ENCODE peak calls at places on chromosomes 6 and 20, in eight cellular contexts. One of them, this sample, is unnamed.

GRCh38 chr6:162845972-162846371 is 118.2 kb downstream of the PACRG start:
- DNase-seq in uterus: no peak
- DNase-seq in HFF-Myc: no peak
- DNase-seq in mucosa of descending colon: no peak
- DNase-seq in ovary: no peak
- DNase-seq in endothelial cell: no peak
- DNase-seq in BJ: no peak
- DNase-seq in choroid plexus epithelial cell: no peak
- DNase-seq in this sample: no peak

GRCh38 chr6:530425-530824 is 126.5 kb downstream of the HUS1B start:
- DNase-seq in ovary: no peak
- DNase-seq in HFF-Myc: no peak
- DNase-seq in mucosa of descending colon: no peak
- DNase-seq in uterus: no peak
- DNase-seq in choroid plexus epithelial cell: no peak
- DNase-seq in endothelial cell: no peak
- DNase-seq in BJ: no peak
- DNase-seq in this sample: no peak

GRCh38 chr20:3889489-3890409 is 562 bp downstream of the PANK2 start:
- DNase-seq in uterus: peak; percentile 40
- DNase-seq in HFF-Myc: no peak
- DNase-seq in choroid plexus epithelial cell: no peak
- DNase-seq in ovary: peak; percentile 68
- DNase-seq in endothelial cell: peak; percentile 15
- DNase-seq in BJ: no peak
- DNase-seq in mucosa of descending colon: peak; percentile 79
- DNase-seq in this sample: no peak

GRCh38 chr6:77536701-77537100 is 73.4 kb upstream of the HTR1B start:
- DNase-seq in uterus: no peak
- DNase-seq in mucosa of descending colon: no peak
- DNase-seq in endothelial cell: no peak
- DNase-seq in HFF-Myc: no peak
- DNase-seq in ovary: no peak
- DNase-seq in BJ: no peak
- DNase-seq in choroid plexus epithelial cell: no peak
- DNase-seq in this sample: no peak

GRCh38 chr6:87481936-87482335 is 9.2 kb downstream of the SLC35A1 start:
- DNase-seq in BJ: no peak
- DNase-seq in choroid plexus epithelial cell: no peak
- DNase-seq in mucosa of descending colon: no peak
- DNase-seq in endothelial cell: no peak
- DNase-seq in HFF-Myc: no peak
- DNase-seq in ovary: no peak
- DNase-seq in uterus: no peak
- DNase-seq in this sample: no peak

GRCh38 chr6:72861059-72861458 is 239.2 kb downstream of the KCNQ5 start:
- DNase-seq in mucosa of descending colon: no peak
- DNase-seq in uterus: no peak
- DNase-seq in BJ: no peak
- DNase-seq in ovary: no peak
- DNase-seq in endothelial cell: no peak
- DNase-seq in HFF-Myc: peak; percentile 15
- DNase-seq in choroid plexus epithelial cell: no peak
- DNase-seq in this sample: no peak

GRCh38 chr6:3835055-3835731 is 14.0 kb upstream of the FAM50B start:
- DNase-seq in ovary: no peak
- DNase-seq in BJ: no peak
- DNase-seq in choroid plexus epithelial cell: peak; percentile 47
- DNase-seq in uterus: peak; percentile 46
- DNase-seq in endothelial cell: no peak
- DNase-seq in HFF-Myc: no peak
- DNase-seq in mucosa of descending colon: no peak
- DNase-seq in this sample: no peak

GRCh38 chr6:149318581-149319286 is 1.2 kb downstream of the TAB2 start:
- DNase-seq in uterus: no peak
- DNase-seq in BJ: no peak
- DNase-seq in choroid plexus epithelial cell: no peak
- DNase-seq in HFF-Myc: no peak
- DNase-seq in endothelial cell: no peak
- DNase-seq in ovary: no peak
- DNase-seq in mucosa of descending colon: no peak
- DNase-seq in this sample: no peak

GRCh38 chr20:64209148-64209547 is 44.9 kb downstream of the MYT1 start:
- DNase-seq in choroid plexus epithelial cell: no peak
- DNase-seq in uterus: no peak
- DNase-seq in ovary: no peak
- DNase-seq in HFF-Myc: no peak
- DNase-seq in BJ: no peak
- DNase-seq in mucosa of descending colon: no peak
- DNase-seq in endothelial cell: no peak
- DNase-seq in this sample: no peak

GRCh38 chr6:68279793-68280557 is 355.1 kb upstream of the ADGRB3 start:
- DNase-seq in mucosa of descending colon: no peak
- DNase-seq in BJ: no peak
- DNase-seq in endothelial cell: no peak
- DNase-seq in HFF-Myc: no peak
- DNase-seq in choroid plexus epithelial cell: peak; percentile 40
- DNase-seq in uterus: no peak
- DNase-seq in ovary: no peak
- DNase-seq in this sample: no peak

GRCh38 chr6:139981810-139982550 is 607.5 kb upstream of the CITED2 start:
- DNase-seq in uterus: no peak
- DNase-seq in endothelial cell: peak; percentile 10
- DNase-seq in mucosa of descending colon: no peak
- DNase-seq in ovary: no peak
- DNase-seq in choroid plexus epithelial cell: peak; percentile 92
- DNase-seq in HFF-Myc: peak; percentile 80
- DNase-seq in BJ: no peak
- DNase-seq in this sample: peak; percentile 39

GRCh38 chr6:14658909-14659561 is 541.5 kb downstream of the CD83 start:
- DNase-seq in endothelial cell: no peak
- DNase-seq in HFF-Myc: no peak
- DNase-seq in uterus: no peak
- DNase-seq in mucosa of descending colon: no peak
- DNase-seq in ovary: no peak
- DNase-seq in BJ: peak; percentile 47
- DNase-seq in choroid plexus epithelial cell: no peak
- DNase-seq in this sample: peak; percentile 67

GRCh38 chr6:134882426-134883038 is 67.4 kb downstream of the ALDH8A1 start:
- DNase-seq in uterus: peak; percentile 69
- DNase-seq in BJ: no peak
- DNase-seq in mucosa of descending colon: no peak
- DNase-seq in choroid plexus epithelial cell: peak; percentile 86
- DNase-seq in endothelial cell: peak; percentile 52
- DNase-seq in ovary: peak; percentile 79
- DNase-seq in HFF-Myc: peak; percentile 65
- DNase-seq in this sample: peak; percentile 70

GRCh38 chr20:56706867-56707360 is 77.8 kb downstream of the TFAP2C start:
- DNase-seq in BJ: no peak
- DNase-seq in uterus: no peak
- DNase-seq in ovary: no peak
- DNase-seq in endothelial cell: no peak
- DNase-seq in HFF-Myc: peak; percentile 22
- DNase-seq in mucosa of descending colon: no peak
- DNase-seq in choroid plexus epithelial cell: no peak
- DNase-seq in this sample: no peak

GRCh38 chr6:137240168-137240567 is 21.0 kb upstream of the IFNGR1 start:
- DNase-seq in BJ: peak; percentile 88
- DNase-seq in mucosa of descending colon: peak; percentile 64
- DNase-seq in choroid plexus epithelial cell: peak; percentile 98
- DNase-seq in endothelial cell: no peak
- DNase-seq in uterus: no peak
- DNase-seq in ovary: no peak
- DNase-seq in HFF-Myc: no peak
- DNase-seq in this sample: peak; percentile 83

GRCh38 chr6:52881996-52882841 is 27.3 kb downstream of the GSTA3 start:
- DNase-seq in endothelial cell: peak; percentile 66
- DNase-seq in uterus: peak; percentile 53
- DNase-seq in ovary: peak; percentile 73
- DNase-seq in HFF-Myc: peak; percentile 47
- DNase-seq in choroid plexus epithelial cell: peak; percentile 78
- DNase-seq in BJ: peak; percentile 14
- DNase-seq in mucosa of descending colon: peak; percentile 53
- DNase-seq in this sample: peak; percentile 74

GRCh38 chr6:107470364-107470763 is 11.0 kb upstream of the PDSS2 start:
- DNase-seq in choroid plexus epithelial cell: no peak
- DNase-seq in HFF-Myc: no peak
- DNase-seq in endothelial cell: no peak
- DNase-seq in mucosa of descending colon: no peak
- DNase-seq in ovary: no peak
- DNase-seq in uterus: no peak
- DNase-seq in BJ: no peak
- DNase-seq in this sample: no peak

GRCh38 chr6:111211411-111212030 is 124.2 kb downstream of the SLC16A10 start:
- DNase-seq in HFF-Myc: no peak
- DNase-seq in endothelial cell: no peak
- DNase-seq in choroid plexus epithelial cell: no peak
- DNase-seq in uterus: no peak
- DNase-seq in BJ: no peak
- DNase-seq in ovary: no peak
- DNase-seq in mucosa of descending colon: no peak
- DNase-seq in this sample: no peak

GRCh38 chr6:41746068-41746467 is 1.1 kb downstream of the PGC start:
- DNase-seq in mucosa of descending colon: no peak
- DNase-seq in choroid plexus epithelial cell: no peak
- DNase-seq in BJ: no peak
- DNase-seq in ovary: no peak
- DNase-seq in endothelial cell: no peak
- DNase-seq in uterus: no peak
- DNase-seq in HFF-Myc: no peak
- DNase-seq in this sample: no peak

GRCh38 chr20:1241456-1241855 is 15.6 kb downstream of the RAD21L1 start:
- DNase-seq in uterus: no peak
- DNase-seq in mucosa of descending colon: no peak
- DNase-seq in BJ: no peak
- DNase-seq in HFF-Myc: no peak
- DNase-seq in endothelial cell: peak; percentile 9
- DNase-seq in ovary: no peak
- DNase-seq in choroid plexus epithelial cell: no peak
- DNase-seq in this sample: no peak

GRCh38 chr6:126888727-126889725 is 229.4 kb upstream of the RSPO3 start:
- DNase-seq in mucosa of descending colon: no peak
- DNase-seq in uterus: no peak
- DNase-seq in BJ: no peak
- DNase-seq in choroid plexus epithelial cell: no peak
- DNase-seq in ovary: no peak
- DNase-seq in HFF-Myc: no peak
- DNase-seq in endothelial cell: no peak
- DNase-seq in this sample: no peak

GRCh38 chr6:5412663-5413062 is 151.3 kb downstream of the FARS2 start:
- DNase-seq in BJ: no peak
- DNase-seq in ovary: no peak
- DNase-seq in mucosa of descending colon: no peak
- DNase-seq in uterus: no peak
- DNase-seq in endothelial cell: no peak
- DNase-seq in HFF-Myc: no peak
- DNase-seq in choroid plexus epithelial cell: no peak
- DNase-seq in this sample: no peak

GRCh38 chr20:37545516-37545915 is 17.8 kb upstream of the BLCAP start:
- DNase-seq in endothelial cell: no peak
- DNase-seq in HFF-Myc: no peak
- DNase-seq in choroid plexus epithelial cell: no peak
- DNase-seq in ovary: no peak
- DNase-seq in BJ: no peak
- DNase-seq in uterus: no peak
- DNase-seq in mucosa of descending colon: no peak
- DNase-seq in this sample: no peak
- TF ChIP-seq CTCF in endothelial cell: no peak
- TF ChIP-seq CTCF in HFF-Myc: no peak
- TF ChIP-seq CTCF in choroid plexus epithelial cell: no peak
- TF ChIP-seq CTCF in ovary: no peak
- TF ChIP-seq CTCF in BJ: no peak
- TF ChIP-seq CTCF in uterus: no peak
- TF ChIP-seq CTCF in mucosa of descending colon: no peak
- TF ChIP-seq CTCF in this sample: no peak

DNA sequence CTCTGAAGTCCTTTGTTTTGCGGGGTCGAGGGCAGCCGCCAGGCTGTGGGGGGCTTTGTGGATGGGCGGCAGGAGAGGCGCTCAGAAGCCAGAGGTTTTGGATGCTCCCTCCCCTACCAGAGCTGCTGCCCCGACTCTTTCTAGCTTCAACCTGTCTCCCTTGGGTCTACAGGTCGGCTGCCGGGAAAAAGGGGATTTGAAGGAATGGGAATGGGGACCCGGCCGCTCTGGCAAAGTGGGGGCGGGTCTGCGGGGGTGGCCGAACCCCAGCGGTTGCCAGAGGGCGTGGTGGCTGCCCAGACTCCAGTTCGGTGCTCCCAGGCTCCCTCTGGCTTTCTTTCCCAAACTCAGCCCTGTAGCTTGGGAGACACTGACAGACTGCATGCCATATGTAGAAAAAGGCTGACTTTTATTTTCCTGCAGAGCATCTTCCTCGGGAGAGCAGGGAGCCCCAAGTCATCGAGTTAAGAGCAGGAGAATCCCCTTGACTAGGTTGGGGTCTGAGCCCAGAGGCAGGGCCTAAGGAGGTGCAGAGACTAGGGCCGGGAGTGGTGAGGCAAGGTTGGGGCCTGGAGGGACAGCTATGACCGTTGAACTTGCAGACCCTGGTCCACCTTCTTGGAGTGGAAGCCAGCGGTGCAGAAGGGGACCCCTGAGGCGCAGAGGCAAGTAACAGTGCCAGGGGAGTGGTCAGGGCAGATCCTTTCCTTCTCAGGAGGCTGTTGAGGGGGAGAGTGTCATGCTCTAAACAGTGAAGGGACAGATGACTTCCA is 1.4 kb upstream of the PPP1R18 start:
- DNase-seq in HFF-Myc: no peak
- DNase-seq in uterus: peak; percentile 66
- DNase-seq in mucosa of descending colon: peak; percentile 67
- DNase-seq in BJ: no peak
- DNase-seq in ovary: peak; percentile 69
- DNase-seq in choroid plexus epithelial cell: peak; percentile 48
- DNase-seq in endothelial cell: peak; percentile 21
- DNase-seq in this sample: peak; percentile 53
- TF ChIP-seq CTCF in HFF-Myc: peak; percentile 22
- TF ChIP-seq CTCF in uterus: peak; percentile 3
- TF ChIP-seq CTCF in mucosa of descending colon: no peak
- TF ChIP-seq CTCF in BJ: peak; percentile 42
- TF ChIP-seq CTCF in ovary: no peak
- TF ChIP-seq CTCF in choroid plexus epithelial cell: peak; percentile 41
- TF ChIP-seq CTCF in endothelial cell: no peak
- TF ChIP-seq CTCF in this sample: peak; percentile 47

DNA sequence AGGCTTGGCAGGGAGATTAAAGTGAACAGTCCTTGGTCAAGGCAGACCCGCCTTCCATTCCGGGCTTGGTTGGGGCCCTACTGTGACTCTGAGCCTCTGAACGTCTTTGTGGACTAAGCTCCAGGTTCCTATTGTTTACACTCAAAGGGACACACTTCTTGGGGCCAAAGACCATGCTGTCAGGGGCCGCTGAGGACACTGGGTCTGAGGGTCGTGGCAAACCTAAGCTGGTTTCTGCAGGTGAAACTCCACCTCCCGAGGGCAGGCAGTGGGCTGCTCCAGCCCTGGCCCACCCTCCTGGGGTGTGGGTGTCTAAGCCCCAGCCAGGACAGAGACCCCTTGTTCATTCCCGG is 43.1 kb downstream of the DSTN start:
- DNase-seq in HFF-Myc: no peak
- DNase-seq in endothelial cell: no peak
- DNase-seq in mucosa of descending colon: no peak
- DNase-seq in BJ: no peak
- DNase-seq in choroid plexus epithelial cell: no peak
- DNase-seq in ovary: no peak
- DNase-seq in uterus: no peak
- DNase-seq in this sample: no peak
- TF ChIP-seq CTCF in HFF-Myc: no peak
- TF ChIP-seq CTCF in endothelial cell: no peak
- TF ChIP-seq CTCF in mucosa of descending colon: no peak
- TF ChIP-seq CTCF in BJ: no peak
- TF ChIP-seq CTCF in choroid plexus epithelial cell: no peak
- TF ChIP-seq CTCF in ovary: no peak
- TF ChIP-seq CTCF in uterus: no peak
- TF ChIP-seq CTCF in this sample: no peak

GRCh38 chr6:44003345-44004061 is 123.7 kb downstream of the MRPL14 start:
- DNase-seq in choroid plexus epithelial cell: no peak
- DNase-seq in BJ: no peak
- DNase-seq in ovary: no peak
- DNase-seq in HFF-Myc: no peak
- DNase-seq in uterus: no peak
- DNase-seq in endothelial cell: peak; percentile 23
- DNase-seq in mucosa of descending colon: no peak
- DNase-seq in this sample: no peak
- TF ChIP-seq CTCF in choroid plexus epithelial cell: no peak
- TF ChIP-seq CTCF in BJ: no peak
- TF ChIP-seq CTCF in ovary: no peak
- TF ChIP-seq CTCF in HFF-Myc: no peak
- TF ChIP-seq CTCF in uterus: no peak
- TF ChIP-seq CTCF in endothelial cell: no peak
- TF ChIP-seq CTCF in mucosa of descending colon: no peak
- TF ChIP-seq CTCF in this sample: no peak